ENCODE peak calls at places on chromosomes 4 and X, in ten cellular contexts. Z is NCI-H345; G is activated CD4-positive, alpha-beta T cell treated with anti-CD3 and anti-CD28 coated beads, Interleukin-2, amount 50 U/mL, for 24 hours; L is T-helper 2 cell; E is GM12865; W is SW480; Y is NCI-H510A; P is BJ; S is Kasumi-1; V is activated T-cell treated with anti-CD3 and anti-CD28 coated beads, Interleukin-2, amount 50 U/mL, for 72 hours. T is an unnamed sample.

GRCh38 chr4:126182801-126183200 is 868.0 kb downstream of the FAT4 start:
- DNase-seq in Z (no peak), G (no peak), L (no peak), E (no peak), W (no peak), Y (no peak), P (no peak), S (no peak), V (no peak), T (no peak)

GRCh38 chr4:82820689-82821088 is 22.1 kb upstream of the SCD5 start:
- DNase-seq in Z (no peak), G (no peak), L (no peak), E (no peak), W (no peak), Y (no peak), P (no peak), S (no peak), V (no peak), T (no peak)

GRCh38 chr4:47531241-47531953 is 46.3 kb downstream of the ATP10D start:
- DNase-seq in Z (no peak), G (peak), L (peak), E (peak), W (peak), Y (no peak), P (no peak), S (peak), V (peak), T (no peak)

GRCh38 chrX:68998716-68999115 is 166.5 kb downstream of the PJA1 start:
- DNase-seq in Z (no peak), G (no peak), L (no peak), E (no peak), W (peak), Y (no peak), P (no peak), S (no peak), V (no peak), T (peak)

GRCh38 chr4:142274137-142274536 is 572.0 kb downstream of the INPP4B start:
- DNase-seq in Z (no peak), G (no peak), L (no peak), E (no peak), W (no peak), Y (no peak), P (peak), S (no peak), V (no peak), T (no peak)

GRCh38 chr4:123352240-123352945 is 44.2 kb upstream of the SPRY1 start:
- DNase-seq in Z (no peak), G (no peak), L (no peak), E (no peak), W (peak), Y (no peak), P (peak), S (no peak), V (no peak), T (no peak)

GRCh38 chrX:114800719-114801118 is 216.7 kb downstream of the IL13RA2 start:
- DNase-seq in Z (no peak), G (no peak), L (no peak), E (no peak), W (no peak), Y (no peak), P (peak), S (no peak), V (no peak), T (no peak)

GRCh38 chrX:51742586-51742985 is 656 bp upstream of the GSPT2 start:
- DNase-seq in Z (no peak), G (no peak), L (no peak), E (no peak), W (no peak), Y (no peak), P (no peak), S (no peak), V (peak), T (no peak)

GRCh38 chrX:3815896-3816664 is 102.6 kb upstream of the PRKX start:
- DNase-seq in Z (peak), G (peak), L (peak), E (peak), W (peak), Y (peak), P (no peak), S (peak), V (peak), T (peak)

GRCh38 chr4:67234296-67234695 is 311.0 kb downstream of the CENPC start:
- DNase-seq in Z (no peak), G (no peak), L (no peak), E (no peak), W (no peak), Y (no peak), P (no peak), S (no peak), V (no peak), T (no peak)

GRCh38 chrX:150486011-150486410 is 82.4 kb upstream of the MTM1 start:
- DNase-seq in Z (peak), G (peak), L (peak), E (peak), W (peak), Y (no peak), P (no peak), S (peak), V (peak), T (no peak)

GRCh38 chrX:121010218-121010617 is 24.7 kb upstream of the CT47A1 start:
- DNase-seq in Z (no peak), G (no peak), L (no peak), E (no peak), W (no peak), Y (no peak), P (no peak), S (no peak), V (no peak), T (no peak)

GRCh38 chrX:51614353-51614752 is 4.4 kb downstream of the CENPVL3 start:
- DNase-seq in Z (no peak), G (no peak), L (peak), E (peak), W (peak), Y (no peak), P (no peak), S (peak), V (no peak), T (no peak)

GRCh38 chrX:40108959-40109287 is 11.2 kb upstream of the BCOR start:
- DNase-seq in Z (peak), G (no peak), L (peak), E (peak), W (peak), Y (peak), P (no peak), S (no peak), V (peak), T (peak)

GRCh38 chrX:95509474-95509873 is 1175.2 kb upstream of the DIAPH2 start:
- DNase-seq in Z (no peak), G (no peak), L (no peak), E (no peak), W (no peak), Y (no peak), P (no peak), S (no peak), V (no peak), T (no peak)

GRCh38 chrX:111035256-111035655 is 60.7 kb upstream of the PAK3 start:
- DNase-seq in Z (peak), G (no peak), L (no peak), E (no peak), W (no peak), Y (no peak), P (no peak), S (no peak), V (no peak), T (no peak)

GRCh38 chr4:137981277-137981676 is 260.9 kb downstream of the SLC7A11 start:
- DNase-seq in Z (no peak), G (no peak), L (no peak), E (no peak), W (no peak), Y (no peak), P (no peak), S (no peak), V (no peak), T (no peak)

GRCh38 chr4:184453402-184454160 is 20.8 kb downstream of the IRF2 start:
- DNase-seq in Z (no peak), G (peak), L (peak), E (peak), W (no peak), Y (no peak), P (no peak), S (peak), V (peak), T (no peak)

GRCh38 chr4:180909279-180909678 is 1333.9 kb upstream of the TENM3 start:
- DNase-seq in Z (no peak), G (no peak), L (no peak), E (peak), W (no peak), Y (no peak), P (no peak), S (peak), V (no peak), T (no peak)

GRCh38 chr4:138951764-138952163 is 63.8 kb upstream of the NOCT start:
- DNase-seq in Z (no peak), G (no peak), L (no peak), E (no peak), W (no peak), Y (no peak), P (no peak), S (no peak), V (no peak), T (no peak)

GRCh38 chrX:131841496-131842410 is 181.3 kb upstream of the STK26 start:
- DNase-seq in Z (peak), G (peak), L (peak), E (peak), W (peak), Y (peak), P (no peak), S (peak), V (peak), T (no peak)

GRCh38 chrX:40096395-40097091 is 1.2 kb downstream of the BCOR start:
- DNase-seq in Z (peak), G (peak), L (peak), E (peak), W (peak), Y (no peak), P (no peak), S (no peak), V (peak), T (peak)

GRCh38 chr4:11424000-11424399 is 4.7 kb downstream of the HS3ST1 start:
- DNase-seq in Z (peak), G (peak), L (peak), E (peak), W (peak), Y (no peak), P (no peak), S (peak), V (peak), T (no peak)

GRCh38 chr4:127782275-127783025 is at the start of gene HSPA4L:
- DNase-seq in Z (peak), G (no peak), L (peak), E (peak), W (peak), Y (no peak), P (no peak), S (peak), V (peak), T (peak)

GRCh38 chr4:152424980-152425379 is 110.9 kb downstream of the FBXW7 start:
- DNase-seq in Z (no peak), G (no peak), L (no peak), E (no peak), W (no peak), Y (no peak), P (no peak), S (peak), V (no peak), T (no peak)

T was measured in lower leg skin.